ENCODE peak calls at places on chromosomes 16 and 17, in six cellular contexts. G is HCT116; L is GM12864; F is endothelial cell; K is brain microvascular endothelial cell; H is activated T-helper 1 cell treated with anti-CD3 and anti-CD28 coated beads, Interleukin-2, amount 50 U/mL, for 16 hours. A is an unnamed sample.

GRCh38 chr16:68756250-68757051 is 19.4 kb downstream of the CDH1 start:
- DNase-seq in G (peak; percentile 98), L (peak; percentile 92), F (no peak), K (no peak), H (peak; percentile 48), A (peak; percentile 21)

GRCh38 chr17:38898812-38899348 is 26.5 kb upstream of the LASP1NB start:
- DNase-seq in G (no peak), L (peak; percentile 80), F (no peak), K (no peak), H (peak; percentile 70), A (peak; percentile 81)

GRCh38 chr16:69563605-69564580 is 1.9 kb upstream of the NFAT5 start:
- DNase-seq in G (no peak), L (peak; percentile 83), F (no peak), K (peak; percentile 10), H (peak; percentile 42), A (no peak)

GRCh38 chr17:5011928-5012327 is 14.2 kb downstream of the KIF1C start:
- DNase-seq in G (no peak), L (no peak), F (no peak), K (peak; percentile 63), H (no peak), A (no peak)

GRCh38 chr17:30244853-30245385 is 9.4 kb upstream of the SLC6A4 start:
- DNase-seq in G (no peak), L (no peak), F (no peak), K (peak; percentile 79), H (no peak), A (no peak)

GRCh38 chr16:86384263-86384649 is 126.1 kb upstream of the FOXF1 start:
- DNase-seq in G (no peak), L (no peak), F (no peak), K (peak; percentile 69), H (no peak), A (no peak)

GRCh38 chr16:46748775-46749705 is 896 bp upstream of the MYLK3 start:
- DNase-seq in G (no peak), L (no peak), F (no peak), K (no peak), H (no peak), A (no peak)

GRCh38 chr16:54216268-54217187 is 70.1 kb downstream of the IRX3 start:
- DNase-seq in G (no peak), L (no peak), F (no peak), K (no peak), H (no peak), A (no peak)

GRCh38 chr17:59695943-59696681 is 11.1 kb downstream of the PTRH2 start:
- DNase-seq in G (no peak), L (no peak), F (no peak), K (no peak), H (no peak), A (no peak)

GRCh38 chr17:5019475-5019956 is 15.7 kb downstream of the SLC52A1 start:
- DNase-seq in G (no peak), L (no peak), F (no peak), K (no peak), H (no peak), A (no peak)

GRCh38 chr17:42221886-42222745 is 27.8 kb upstream of the GHDC start:
- DNase-seq in G (peak; percentile 7), L (peak; percentile 18), F (peak; percentile 64), K (peak; percentile 48), H (peak; percentile 35), A (peak; percentile 45)

GRCh38 chr17:52138752-52139151 is 19.8 kb downstream of the CA10 start:
- DNase-seq in G (no peak), L (no peak), F (no peak), K (no peak), H (no peak), A (no peak)

GRCh38 chr16:23520500-23520899 is 10.2 kb upstream of the GGA2 start:
- DNase-seq in G (no peak), L (no peak), F (no peak), K (no peak), H (no peak), A (no peak)

GRCh38 chr17:43897827-43898226 is 9.5 kb downstream of the MPP2 start:
- DNase-seq in G (no peak), L (no peak), F (no peak), K (no peak), H (no peak), A (no peak)

GRCh38 chr17:48102700-48103378 is 1.6 kb upstream of the CBX1 start:
- DNase-seq in G (no peak), L (no peak), F (no peak), K (no peak), H (no peak), A (no peak)

GRCh38 chr16:57643166-57643813 is 14.9 kb downstream of the ADGRG1 start:
- DNase-seq in G (no peak), L (no peak), F (no peak), K (peak; percentile 6), H (no peak), A (no peak)

GRCh38 chr17:72273301-72274056 is 152.7 kb downstream of the SOX9 start:
- DNase-seq in G (no peak), L (no peak), F (no peak), K (no peak), H (no peak), A (no peak)

GRCh38 chr16:69311533-69312388 is 611 bp downstream of the VPS4A start:
- DNase-seq in G (no peak), L (no peak), F (peak; percentile 49), K (no peak), H (peak; percentile 22), A (no peak)

GRCh38 chr17:17140590-17140980 is 65.5 kb downstream of the PLD6 start:
- DNase-seq in G (no peak), L (no peak), F (peak; percentile 16), K (peak; percentile 78), H (no peak), A (no peak)

GRCh38 chr17:43389022-43389947 is 9.5 kb upstream of the ARL4D start:
- DNase-seq in G (peak; percentile 63), L (peak; percentile 53), F (peak; percentile 58), K (peak; percentile 80), H (peak; percentile 67), A (peak; percentile 73)

GRCh38 chr17:79907217-79907715 is 68.0 kb upstream of the CBX4 start:
- DNase-seq in G (no peak), L (no peak), F (no peak), K (no peak), H (no peak), A (no peak)

GRCh38 chr17:10316986-10317834 is 55.6 kb downstream of the MYH13 start:
- DNase-seq in G (peak; percentile 31), L (no peak), F (peak; percentile 71), K (peak; percentile 10), H (no peak), A (no peak)

GRCh38 chr16:4561565-4561964 is 5.4 kb downstream of the C16orf96 start:
- DNase-seq in G (no peak), L (no peak), F (no peak), K (no peak), H (no peak), A (no peak)

GRCh38 chr17:7026471-7027115 is 3.7 kb downstream of the BCL6B start:
- DNase-seq in G (no peak), L (no peak), F (no peak), K (no peak), H (no peak), A (no peak)

GRCh38 chr16:67167588-67167987 is 2.8 kb upstream of the NOL3 start:
- DNase-seq in G (no peak), L (no peak), F (no peak), K (no peak), H (no peak), A (no peak)

GRCh38 chr17:67049025-67049739 is 4.8 kb downstream of the CACNG1 start:
- DNase-seq in G (no peak), L (no peak), F (no peak), K (no peak), H (no peak), A (no peak)

GRCh38 chr16:15611610-15612009 is 31.3 kb downstream of the MARF1 start:
- DNase-seq in G (no peak), L (no peak), F (no peak), K (peak; percentile 36), H (no peak), A (no peak)

GRCh38 chr16:47888142-47888541 is 267.7 kb downstream of the ABCC12 start:
- DNase-seq in G (no peak), L (no peak), F (no peak), K (peak; percentile 48), H (no peak), A (no peak)

GRCh38 chr17:78128616-78129384 is at the start of gene TMC6:
- DNase-seq in G (peak; percentile 64), L (no peak), F (peak; percentile 63), K (no peak), H (peak; percentile 58), A (peak; percentile 58)

GRCh38 chr17:80086081-80086480 is 15.3 kb upstream of the GAA start:
- DNase-seq in G (no peak), L (no peak), F (no peak), K (no peak), H (no peak), A (no peak)

GRCh38 chr17:67042104-67042899 is 2.1 kb upstream of the CACNG1 start:
- DNase-seq in G (no peak), L (no peak), F (no peak), K (no peak), H (no peak), A (no peak)

GRCh38 chr16:83929811-83930555 is 23.1 kb upstream of the OSGIN1 start:
- DNase-seq in G (no peak), L (no peak), F (no peak), K (no peak), H (no peak), A (no peak)

GRCh38 chr16:11547517-11547916 is 39.2 kb downstream of the LITAF start:
- DNase-seq in G (no peak), L (no peak), F (no peak), K (no peak), H (no peak), A (no peak)

GRCh38 chr17:30808785-30809286 is 15.7 kb downstream of the CRLF3 start:
- DNase-seq in G (no peak), L (peak; percentile 90), F (peak; percentile 16), K (no peak), H (no peak), A (no peak)

GRCh38 chr17:2856727-2857126 is 60.5 kb downstream of the RAP1GAP2 start:
- DNase-seq in G (no peak), L (no peak), F (no peak), K (no peak), H (no peak), A (no peak)

GRCh38 chr16:56611281-56611833 is 3.0 kb downstream of the MT2A start:
- DNase-seq in G (peak; percentile 27), L (no peak), F (no peak), K (peak; percentile 32), H (no peak), A (no peak)

GRCh38 chr17:61284174-61284573 is 115.5 kb upstream of the TBX2 start:
- DNase-seq in G (no peak), L (no peak), F (no peak), K (peak; percentile 92), H (no peak), A (no peak)

GRCh38 chr16:48607056-48607825 is 2.7 kb downstream of the N4BP1 start:
- DNase-seq in G (no peak), L (no peak), F (no peak), K (peak; percentile 27), H (no peak), A (no peak)

GRCh38 chr17:31216053-31216751 is 80.8 kb downstream of the OMG start:
- DNase-seq in G (peak; percentile 19), L (peak; percentile 15), F (no peak), K (peak; percentile 73), H (no peak), A (no peak)